ENCODE peak calls at places on chromosomes 3 and 15, in six cellular contexts. One of them, this sample, is unnamed. For H3K9me3 and H3K4me1, the result is how much of the 10 kb centered on the place peaks cover.

GRCh38 chr3:130517541-130517940 is 564 bp downstream of the COL6A6 start:
- DNase-seq in Karpas-422: no peak
- DNase-seq in right lobe of liver: no peak
- DNase-seq in transverse colon: no peak
- DNase-seq in esophagus squamous epithelium: no peak
- DNase-seq in pancreas: no peak
- DNase-seq in this sample: no peak

GRCh38 chr3:120449701-120450216 is 1.0 kb downstream of the FSTL1 start:
- DNase-seq in esophagus squamous epithelium: no peak
- DNase-seq in Karpas-422: no peak
- DNase-seq in pancreas: no peak
- DNase-seq in transverse colon: no peak
- DNase-seq in right lobe of liver: no peak
- DNase-seq in this sample: peak

GRCh38 chr15:92616621-92617179 is 38.9 kb downstream of the FAM174B start:
- DNase-seq in Karpas-422: no peak
- DNase-seq in pancreas: no peak
- DNase-seq in esophagus squamous epithelium: no peak
- DNase-seq in right lobe of liver: no peak
- DNase-seq in transverse colon: no peak
- DNase-seq in this sample: no peak

GRCh38 chr3:193240850-193241706 is at the start of gene PLAAT1:
- DNase-seq in esophagus squamous epithelium: no peak
- DNase-seq in right lobe of liver: peak
- DNase-seq in transverse colon: peak
- DNase-seq in pancreas: peak
- DNase-seq in Karpas-422: no peak
- DNase-seq in this sample: peak

GRCh38 chr3:86969500-86970189 is 21.3 kb downstream of the VGLL3 start:
- DNase-seq in right lobe of liver: no peak
- DNase-seq in transverse colon: no peak
- DNase-seq in esophagus squamous epithelium: no peak
- DNase-seq in Karpas-422: peak
- DNase-seq in pancreas: no peak
- DNase-seq in this sample: peak

GRCh38 chr3:196757876-196758739 is 18.5 kb downstream of the PAK2 start:
- DNase-seq in esophagus squamous epithelium: no peak
- DNase-seq in pancreas: no peak
- DNase-seq in transverse colon: no peak
- DNase-seq in right lobe of liver: no peak
- DNase-seq in Karpas-422: no peak
- DNase-seq in this sample: peak

GRCh38 chr3:150062492-150062891 is 91.8 kb upstream of the PFN2 start:
- DNase-seq in right lobe of liver: no peak
- DNase-seq in Karpas-422: no peak
- DNase-seq in transverse colon: no peak
- DNase-seq in pancreas: no peak
- DNase-seq in esophagus squamous epithelium: no peak
- DNase-seq in this sample: no peak

GRCh38 chr15:101264011-101264410 is 12.2 kb upstream of the CHSY1 start:
- DNase-seq in pancreas: no peak
- DNase-seq in esophagus squamous epithelium: no peak
- DNase-seq in Karpas-422: no peak
- DNase-seq in right lobe of liver: no peak
- DNase-seq in transverse colon: no peak
- DNase-seq in this sample: peak

GRCh38 chr3:146374146-146374545 is 95.2 kb downstream of the PLSCR2 start:
- DNase-seq in right lobe of liver: no peak
- DNase-seq in transverse colon: no peak
- DNase-seq in pancreas: no peak
- DNase-seq in Karpas-422: no peak
- DNase-seq in esophagus squamous epithelium: no peak
- DNase-seq in this sample: no peak

GRCh38 chr3:149382091-149382467 is 4.6 kb upstream of the TM4SF1 start:
- DNase-seq in transverse colon: no peak
- DNase-seq in esophagus squamous epithelium: no peak
- DNase-seq in right lobe of liver: no peak
- DNase-seq in Karpas-422: no peak
- DNase-seq in pancreas: no peak
- DNase-seq in this sample: no peak

GRCh38 chr15:99014803-99015676 is 7.4 kb upstream of the PGPEP1L start:
- DNase-seq in pancreas: peak
- DNase-seq in transverse colon: peak
- DNase-seq in Karpas-422: no peak
- DNase-seq in right lobe of liver: no peak
- DNase-seq in esophagus squamous epithelium: no peak
- DNase-seq in this sample: peak

GRCh38 chr3:151925876-151926275 is 52.4 kb downstream of the SUCNR1 start:
- DNase-seq in esophagus squamous epithelium: no peak
- DNase-seq in pancreas: no peak
- DNase-seq in transverse colon: no peak
- DNase-seq in Karpas-422: no peak
- DNase-seq in right lobe of liver: no peak
- DNase-seq in this sample: peak

GRCh38 chr3:101065962-101066361 is 72.7 kb upstream of the ABI3BP start:
- DNase-seq in transverse colon: no peak
- DNase-seq in esophagus squamous epithelium: no peak
- DNase-seq in Karpas-422: no peak
- DNase-seq in pancreas: no peak
- DNase-seq in right lobe of liver: no peak
- DNase-seq in this sample: peak

GRCh38 chr15:92656089-92656488 is 514 bp upstream of the FAM174B start:
- DNase-seq in Karpas-422: no peak
- DNase-seq in transverse colon: no peak
- DNase-seq in right lobe of liver: no peak
- DNase-seq in pancreas: no peak
- DNase-seq in esophagus squamous epithelium: no peak
- DNase-seq in this sample: no peak

GRCh38 chr3:107775958-107776357 is 253.2 kb downstream of the BBX start:
- DNase-seq in esophagus squamous epithelium: no peak
- DNase-seq in pancreas: no peak
- DNase-seq in right lobe of liver: no peak
- DNase-seq in transverse colon: no peak
- DNase-seq in Karpas-422: peak
- DNase-seq in this sample: no peak

GRCh38 chr15:68993276-68993675 is 21.2 kb upstream of the NOX5 start:
- DNase-seq in transverse colon: no peak
- DNase-seq in right lobe of liver: no peak
- DNase-seq in esophagus squamous epithelium: no peak
- DNase-seq in pancreas: no peak
- DNase-seq in Karpas-422: peak
- DNase-seq in this sample: no peak

GRCh38 chr3:101217458-101217849 is 102.9 kb downstream of the IMPG2 start:
- DNase-seq in Karpas-422: no peak
- DNase-seq in esophagus squamous epithelium: no peak
- DNase-seq in transverse colon: no peak
- DNase-seq in right lobe of liver: no peak
- DNase-seq in pancreas: no peak
- DNase-seq in this sample: no peak

DNA sequence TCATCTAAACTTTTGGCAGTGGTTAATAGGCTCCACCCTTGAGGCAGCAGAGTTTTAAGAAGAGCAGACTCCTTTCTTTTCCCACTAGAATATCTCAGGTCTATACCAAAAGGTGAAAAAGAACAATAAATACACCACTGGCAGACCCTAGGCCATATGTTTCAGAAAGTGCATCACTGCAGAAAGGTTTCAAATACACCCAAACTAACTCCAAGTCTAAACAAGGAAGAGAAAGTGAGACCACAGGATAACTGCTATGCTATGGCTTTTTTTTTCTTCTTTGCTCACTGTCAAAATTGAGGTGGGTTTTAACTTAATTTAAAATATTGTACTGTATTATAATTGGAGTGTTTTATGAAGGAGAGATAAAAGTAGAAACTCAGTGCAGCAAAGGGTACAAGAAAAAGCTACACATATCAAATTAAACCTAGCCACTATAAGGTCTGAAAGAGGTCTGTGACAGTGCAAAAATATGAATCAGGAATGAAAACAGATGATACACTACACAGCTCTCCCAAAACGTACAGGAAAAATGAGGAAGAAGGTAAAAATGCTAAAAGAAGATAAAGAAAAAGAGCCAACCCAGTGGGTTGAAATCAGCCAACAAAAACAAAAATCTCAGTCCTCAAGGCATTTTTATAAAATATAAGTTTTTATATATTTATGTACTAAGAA is 8.4 kb downstream of the SNX4 start:
- DNase-seq in Karpas-422: no peak
- DNase-seq in right lobe of liver: no peak
- DNase-seq in transverse colon: no peak
- DNase-seq in pancreas: no peak
- DNase-seq in esophagus squamous epithelium: no peak
- DNase-seq in this sample: no peak
- H3K9me3 ChIP-seq in Karpas-422: under half
- H3K9me3 ChIP-seq in right lobe of liver: under half
- H3K9me3 ChIP-seq in transverse colon: under half
- H3K9me3 ChIP-seq in pancreas: under half
- H3K9me3 ChIP-seq in esophagus squamous epithelium: under half
- H3K9me3 ChIP-seq in this sample: under half

DNA sequence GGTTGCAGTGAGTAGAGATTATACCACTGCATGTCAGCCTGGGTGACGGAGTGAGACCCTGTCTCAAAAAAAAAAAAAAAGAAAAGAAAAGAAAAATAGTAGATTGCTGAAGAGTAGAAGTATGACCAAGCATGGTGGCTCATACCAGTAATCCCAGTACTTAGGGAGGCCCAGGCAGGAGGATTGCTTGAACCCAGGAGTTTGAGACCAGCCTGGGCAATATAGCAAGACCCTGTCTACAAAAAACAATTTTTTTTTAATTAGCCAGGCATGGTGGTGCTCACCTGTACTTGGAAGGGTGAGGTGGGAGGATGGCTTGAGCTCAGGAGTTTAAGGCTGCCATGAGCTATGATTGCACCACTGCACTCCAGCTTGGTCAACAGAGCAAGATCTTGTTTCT is 2.5 kb downstream of the NKTR start:
- DNase-seq in right lobe of liver: no peak
- DNase-seq in Karpas-422: no peak
- DNase-seq in esophagus squamous epithelium: no peak
- DNase-seq in transverse colon: no peak
- DNase-seq in pancreas: no peak
- DNase-seq in this sample: no peak
- H3K4me3 ChIP-seq in right lobe of liver: no peak
- H3K4me3 ChIP-seq in Karpas-422: no peak
- H3K4me3 ChIP-seq in esophagus squamous epithelium: no peak
- H3K4me3 ChIP-seq in transverse colon: no peak
- H3K4me3 ChIP-seq in pancreas: no peak
- H3K4me3 ChIP-seq in this sample: no peak

GRCh38 chr15:66720206-66721010 is 18.4 kb downstream of the SMAD6 start:
- DNase-seq in right lobe of liver: no peak
- DNase-seq in esophagus squamous epithelium: no peak
- DNase-seq in transverse colon: no peak
- DNase-seq in pancreas: peak
- DNase-seq in Karpas-422: no peak
- DNase-seq in this sample: peak

GRCh38 chr15:66721020-66721419 is 19.0 kb downstream of the SMAD6 start:
- DNase-seq in transverse colon: no peak
- DNase-seq in pancreas: peak
- DNase-seq in esophagus squamous epithelium: no peak
- DNase-seq in right lobe of liver: no peak
- DNase-seq in Karpas-422: no peak
- DNase-seq in this sample: no peak

GRCh38 chr15:66718220-66718988 is 16.4 kb downstream of the SMAD6 start:
- DNase-seq in pancreas: no peak
- DNase-seq in transverse colon: no peak
- DNase-seq in right lobe of liver: no peak
- DNase-seq in Karpas-422: no peak
- DNase-seq in esophagus squamous epithelium: no peak
- DNase-seq in this sample: peak

GRCh38 chr15:66721501-66721937 is 19.5 kb downstream of the SMAD6 start:
- DNase-seq in Karpas-422: no peak
- DNase-seq in esophagus squamous epithelium: no peak
- DNase-seq in right lobe of liver: no peak
- DNase-seq in transverse colon: no peak
- DNase-seq in pancreas: no peak
- DNase-seq in this sample: no peak

DNA sequence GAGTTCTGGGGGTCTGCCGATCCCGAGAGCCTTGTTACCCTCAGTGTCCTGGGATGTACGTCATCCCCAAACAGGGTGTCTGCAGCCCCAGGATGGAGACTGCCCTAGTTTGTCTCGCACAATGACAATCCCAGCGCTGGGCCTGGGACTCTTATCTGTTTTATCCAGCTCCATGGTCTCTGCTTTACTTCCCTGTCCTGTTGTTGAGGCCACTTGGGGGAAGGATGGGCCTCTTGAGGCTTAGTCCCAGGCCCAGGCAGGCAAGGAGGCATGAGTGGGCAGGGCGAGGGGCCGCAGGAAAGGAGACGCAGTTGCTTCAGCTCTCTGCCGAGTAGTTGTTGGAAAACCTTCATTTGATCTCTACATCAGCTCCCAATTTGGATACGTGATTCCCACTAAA is 17.4 kb downstream of the SMAD6 start:
- DNase-seq in transverse colon: no peak
- DNase-seq in esophagus squamous epithelium: no peak
- DNase-seq in Karpas-422: no peak
- DNase-seq in pancreas: peak
- DNase-seq in right lobe of liver: no peak
- DNase-seq in this sample: no peak
- H3K4me1 ChIP-seq in transverse colon: under half
- H3K4me1 ChIP-seq in esophagus squamous epithelium: under half
- H3K4me1 ChIP-seq in Karpas-422: under half
- H3K4me1 ChIP-seq in pancreas: under half
- H3K4me1 ChIP-seq in right lobe of liver: under half
- H3K4me1 ChIP-seq in this sample: half or more

GRCh38 chr3:138559134-138559533 is 34.9 kb downstream of the CEP70 start:
- DNase-seq in pancreas: no peak
- DNase-seq in esophagus squamous epithelium: no peak
- DNase-seq in Karpas-422: no peak
- DNase-seq in right lobe of liver: no peak
- DNase-seq in transverse colon: no peak
- DNase-seq in this sample: no peak
- H3K9me3 ChIP-seq in pancreas: under half
- H3K9me3 ChIP-seq in esophagus squamous epithelium: under half
- H3K9me3 ChIP-seq in Karpas-422: under half
- H3K9me3 ChIP-seq in right lobe of liver: under half
- H3K9me3 ChIP-seq in transverse colon: under half
- H3K9me3 ChIP-seq in this sample: under half

GRCh38 chr3:13808576-13808975 is 71.3 kb downstream of the WNT7A start:
- DNase-seq in transverse colon: no peak
- DNase-seq in right lobe of liver: no peak
- DNase-seq in Karpas-422: no peak
- DNase-seq in esophagus squamous epithelium: no peak
- DNase-seq in pancreas: no peak
- DNase-seq in this sample: no peak
- H3K4me3 ChIP-seq in transverse colon: no peak
- H3K4me3 ChIP-seq in right lobe of liver: no peak
- H3K4me3 ChIP-seq in Karpas-422: no peak
- H3K4me3 ChIP-seq in esophagus squamous epithelium: no peak
- H3K4me3 ChIP-seq in pancreas: no peak
- H3K4me3 ChIP-seq in this sample: no peak